ENCODE peak calls at places on chromosome 18, in seven cellular contexts. X, U, K, H, L, Q and Z are unnamed samples.

GRCh38 chr18:58316943-58317342 is 272.9 kb downstream of the NEDD4L start:
- DNase-seq in L (no peak), U (no peak), K (no peak), Q (no peak), H (peak), X (no peak), Z (no peak)

GRCh38 chr18:51621103-51621969 is 423.9 kb upstream of the MEX3C start:
- DNase-seq in L (peak), H (peak), U (peak), K (no peak), Q (peak), X (peak), Z (no peak)

GRCh38 chr18:22169011-22169888 is at the start of gene GATA6:
- DNase-seq in U (peak), X (peak), H (peak), K (peak), Q (peak), L (peak), Z (no peak)

GRCh38 chr18:2412261-2412660 is 159.0 kb downstream of the METTL4 start:
- DNase-seq in X (no peak), U (no peak), L (no peak), Q (no peak), H (no peak), K (no peak), Z (no peak)

GRCh38 chr18:54392621-54393023 is 34.9 kb downstream of the C18orf54 start:
- DNase-seq in U (peak), X (peak), K (no peak), L (no peak), H (peak), Q (no peak), Z (no peak)

GRCh38 chr18:3415110-3415509 is 34.9 kb upstream of the TGIF1 start:
- DNase-seq in L (no peak), Q (no peak), X (no peak), K (no peak), H (no peak), U (no peak), Z (no peak)

GRCh38 chr18:70371908-70372307 is 83.1 kb downstream of the SOCS6 start:
- DNase-seq in Q (no peak), H (no peak), K (no peak), U (no peak), X (no peak), L (no peak), Z (no peak)

GRCh38 chr18:51054764-51055163 is 24.8 kb downstream of the SMAD4 start:
- DNase-seq in X (no peak), Q (no peak), U (no peak), K (no peak), H (no peak), L (no peak), Z (no peak)

GRCh38 chr18:8428951-8429350 is 180.3 kb upstream of the RAB12 start:
- DNase-seq in X (no peak), L (no peak), Q (no peak), U (no peak), K (no peak), H (no peak), Z (no peak)

GRCh38 chr18:22505136-22505535 is 87.4 kb upstream of the CTAGE1 start:
- DNase-seq in X (no peak), U (peak), K (no peak), Q (no peak), H (no peak), L (no peak), Z (no peak)

GRCh38 chr18:77133920-77134496 is 1.4 kb upstream of the MBP start:
- DNase-seq in K (no peak), H (no peak), X (peak), L (no peak), U (no peak), Q (peak), Z (no peak)
- TF ChIP-seq CTCF in K (no peak), H (peak), X (no peak), L (no peak), U (no peak), Q (peak), Z (no peak)

DNA sequence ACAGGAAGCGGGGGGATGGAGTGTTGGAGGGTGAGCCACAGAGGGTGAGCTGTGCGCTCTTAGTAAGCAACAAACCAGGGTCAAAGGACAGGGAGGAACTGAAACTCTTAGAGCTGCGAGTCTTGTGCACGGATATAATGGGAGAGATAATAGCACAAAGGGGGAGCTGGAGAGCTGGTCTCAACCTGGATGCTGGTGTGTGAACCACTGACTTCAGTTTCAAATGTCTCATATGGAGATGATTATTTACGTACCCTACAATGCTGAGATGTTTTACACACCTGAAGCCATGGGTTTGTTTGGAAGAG is 35.9 kb downstream of the PTGR3 start:
- DNase-seq in X (peak), Q (no peak), H (peak), K (no peak), L (no peak), U (peak), Z (no peak)
- TF ChIP-seq CTCF in X (peak), Q (no peak), H (peak), K (no peak), L (no peak), U (no peak), Z (no peak)

GRCh38 chr18:5604778-5605177 is 61.0 kb upstream of the EPB41L3 start:
- DNase-seq in X (no peak), L (no peak), K (no peak), Q (no peak), U (no peak), H (no peak), Z (no peak)
- TF ChIP-seq CTCF in X (no peak), L (no peak), K (no peak), Q (no peak), U (no peak), H (no peak), Z (peak)

GRCh38 chr18:30568333-30568732 is 474.2 kb downstream of the DSC3 start:
- DNase-seq in X (no peak), H (no peak), U (no peak), L (no peak), Q (no peak), K (no peak), Z (no peak)
- TF ChIP-seq CTCF in X (no peak), H (no peak), U (no peak), L (no peak), Q (no peak), K (no peak), Z (no peak)

DNA sequence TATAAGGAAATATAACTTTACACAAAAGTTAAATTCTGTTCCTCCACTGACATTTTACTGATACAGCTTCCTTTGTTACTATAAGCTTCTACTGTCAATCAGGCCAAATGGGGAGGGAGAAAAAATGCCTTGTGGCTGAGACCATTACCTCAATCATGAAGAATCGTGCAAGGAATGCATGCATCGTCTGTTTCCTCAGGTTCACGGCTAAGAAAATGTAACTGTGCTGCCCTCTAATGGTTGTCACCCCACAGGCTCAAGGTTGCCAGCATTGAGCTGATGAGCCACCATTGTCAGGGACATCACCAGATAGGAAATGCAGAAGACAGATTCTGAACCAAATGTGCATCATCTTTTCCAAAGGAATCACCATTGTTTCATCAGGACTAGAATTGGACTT is 426.9 kb downstream of the CDH2 start:
- DNase-seq in Q (no peak), X (peak), U (peak), H (peak), K (no peak), L (peak), Z (no peak)
- TF ChIP-seq CTCF in Q (peak), X (peak), U (peak), H (peak), K (no peak), L (peak), Z (peak)

GRCh38 chr18:24631238-24632025 is 171.0 kb downstream of the HRH4 start:
- DNase-seq in L (no peak), U (no peak), H (no peak), K (no peak), X (peak), Q (peak), Z (no peak)
- TF ChIP-seq CTCF in L (no peak), U (no peak), H (no peak), K (no peak), X (peak), Q (no peak), Z (no peak)

DNA sequence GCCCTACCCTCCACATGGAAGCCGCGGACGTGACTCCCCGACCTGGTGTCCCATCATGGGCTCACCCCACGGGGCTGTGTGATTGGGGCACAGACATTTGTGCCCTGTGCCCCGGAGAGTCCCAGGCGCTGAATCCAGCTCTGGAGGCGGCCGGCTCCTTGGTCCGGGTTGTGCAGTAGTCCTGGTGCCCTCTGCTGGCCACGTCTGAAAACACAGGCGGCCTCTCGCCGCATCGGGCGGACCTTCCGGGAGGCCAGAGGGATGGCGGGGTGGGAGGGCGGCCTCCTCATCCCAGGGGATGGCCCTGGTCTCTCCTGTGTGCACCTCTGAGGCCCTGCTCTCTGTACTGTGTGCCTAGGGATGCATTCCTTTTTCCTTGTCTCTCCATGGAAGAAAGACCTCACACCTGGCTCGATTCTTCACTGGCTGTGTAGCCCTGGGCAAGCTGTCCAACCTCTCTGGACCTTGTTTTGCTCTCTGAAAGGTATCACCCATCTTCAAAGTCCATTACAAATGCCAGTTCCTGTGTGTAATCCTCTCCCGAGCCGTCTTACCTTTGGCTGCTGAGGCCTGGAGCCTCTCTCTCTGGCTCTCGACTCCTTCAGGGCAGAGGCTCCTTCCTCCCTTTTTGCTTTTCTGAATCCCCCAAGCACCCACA is 27.6 kb downstream of the CELF4 start:
- DNase-seq in K (peak), Q (peak), U (peak), H (peak), X (peak), L (peak), Z (no peak)
- TF ChIP-seq CTCF in K (no peak), Q (peak), U (peak), H (peak), X (peak), L (peak), Z (peak)

DNA sequence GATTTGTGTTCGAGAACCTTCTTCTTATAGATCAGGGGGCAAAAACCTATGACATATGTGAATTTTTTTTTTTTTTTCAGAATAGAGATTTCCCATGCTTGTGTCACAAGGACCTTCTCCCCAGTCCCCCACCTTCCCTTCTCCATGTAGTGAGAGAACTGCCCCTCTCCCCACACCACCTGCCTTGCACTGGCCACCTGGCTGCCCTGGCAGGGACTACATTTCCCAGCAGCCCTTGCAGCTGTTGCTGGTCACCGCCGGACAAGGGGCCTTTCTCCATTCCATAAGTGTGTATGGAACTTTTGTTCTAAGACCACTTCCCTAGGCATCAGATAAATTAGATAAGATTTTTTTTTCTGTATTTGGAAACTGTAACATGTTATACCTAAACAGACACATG is 22.2 kb downstream of the MBP start:
- DNase-seq in U (no peak), L (no peak), H (no peak), X (no peak), Q (no peak), K (no peak), Z (peak)
- TF ChIP-seq CTCF in U (no peak), L (no peak), H (no peak), X (no peak), Q (peak), K (no peak), Z (no peak)

DNA sequence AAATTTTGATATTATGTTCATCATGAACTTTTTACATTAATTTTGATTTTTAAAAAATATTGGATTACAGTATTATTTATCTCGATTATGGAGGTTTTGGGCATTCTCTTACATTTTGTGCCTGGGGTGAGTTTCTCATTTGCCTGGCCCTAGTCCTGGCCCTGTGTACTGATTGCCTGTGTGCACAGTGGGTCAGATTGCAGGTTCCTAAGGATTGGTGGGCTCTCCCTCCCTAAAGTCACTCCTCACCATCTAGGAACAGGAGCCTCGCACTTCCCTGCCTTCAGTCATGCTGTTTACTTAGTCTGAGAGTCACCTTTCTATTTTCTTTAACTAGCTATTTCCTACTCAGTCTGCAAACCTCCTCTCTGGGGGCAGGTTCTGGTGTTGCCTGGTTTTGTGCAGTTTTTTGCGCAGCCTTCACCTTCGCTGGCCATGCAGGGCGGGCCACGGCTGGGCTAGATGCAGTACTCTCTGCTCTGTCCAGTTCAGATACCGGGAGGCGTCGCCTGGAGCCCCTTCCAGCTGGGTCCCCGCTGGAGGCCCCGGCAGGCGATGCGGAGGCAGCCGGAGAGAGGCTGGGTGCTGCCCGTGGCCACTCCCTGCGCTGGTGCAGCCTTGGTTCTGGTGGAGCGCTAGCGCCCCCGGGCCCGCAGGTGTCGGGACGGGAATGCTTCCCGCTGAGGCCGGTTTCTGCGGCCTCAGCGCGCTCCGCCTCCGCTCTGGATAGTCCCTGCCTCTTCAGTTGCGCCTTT is 23.3 kb upstream of the MC5R start:
- DNase-seq in L (peak), K (peak), X (peak), U (peak), Q (peak), H (peak), Z (no peak)
- TF ChIP-seq CTCF in L (no peak), K (no peak), X (peak), U (peak), Q (peak), H (peak), Z (peak)